ENCODE peak calls at places on chromosomes 2 and 18, in eight cellular contexts. One of them, this sample, is unnamed.
A peak's percentile ranks its signal among the peaks of the same experiment; 100 is the strongest.

GRCh38 chr2:221443631-221444030 is 128.5 kb downstream of the EPHA4 start:
- DNase-seq in suprapubic skin: no peak
- DNase-seq in K562: no peak
- DNase-seq in HCT116: no peak
- DNase-seq in SK-N-SH: no peak
- DNase-seq in spleen: no peak
- DNase-seq in transverse colon: no peak
- DNase-seq in breast epithelium: no peak
- DNase-seq in this sample: no peak

GRCh38 chr2:160909781-160910242 is 250.4 kb upstream of the TANK start:
- DNase-seq in suprapubic skin: no peak
- DNase-seq in K562: no peak
- DNase-seq in HCT116: no peak
- DNase-seq in SK-N-SH: no peak
- DNase-seq in spleen: no peak
- DNase-seq in transverse colon: no peak
- DNase-seq in breast epithelium: no peak
- DNase-seq in this sample: no peak

GRCh38 chr2:206851511-206851910 is 86.1 kb downstream of the FASTKD2 start:
- DNase-seq in suprapubic skin: no peak
- DNase-seq in K562: no peak
- DNase-seq in HCT116: no peak
- DNase-seq in SK-N-SH: no peak
- DNase-seq in spleen: no peak
- DNase-seq in transverse colon: no peak
- DNase-seq in breast epithelium: no peak
- DNase-seq in this sample: no peak

GRCh38 chr2:2743164-2743571 is 412.1 kb upstream of the MYT1L start:
- DNase-seq in suprapubic skin: no peak
- DNase-seq in K562: no peak
- DNase-seq in HCT116: no peak
- DNase-seq in SK-N-SH: no peak
- DNase-seq in spleen: peak; percentile 69
- DNase-seq in transverse colon: no peak
- DNase-seq in breast epithelium: no peak
- DNase-seq in this sample: no peak

GRCh38 chr2:53913721-53914120 is 54.0 kb upstream of the GPR75 start:
- DNase-seq in suprapubic skin: no peak
- DNase-seq in K562: no peak
- DNase-seq in HCT116: no peak
- DNase-seq in SK-N-SH: no peak
- DNase-seq in spleen: no peak
- DNase-seq in transverse colon: no peak
- DNase-seq in breast epithelium: no peak
- DNase-seq in this sample: no peak

GRCh38 chr2:100639588-100640195 is 76.9 kb downstream of the PDCL3 start:
- DNase-seq in suprapubic skin: no peak
- DNase-seq in K562: no peak
- DNase-seq in HCT116: no peak
- DNase-seq in SK-N-SH: no peak
- DNase-seq in spleen: no peak
- DNase-seq in transverse colon: no peak
- DNase-seq in breast epithelium: no peak
- DNase-seq in this sample: no peak

GRCh38 chr2:96534701-96535181 is 1.8 kb upstream of the ARID5A start:
- DNase-seq in suprapubic skin: no peak
- DNase-seq in K562: no peak
- DNase-seq in HCT116: no peak
- DNase-seq in SK-N-SH: peak; percentile 59
- DNase-seq in spleen: peak; percentile 59
- DNase-seq in transverse colon: no peak
- DNase-seq in breast epithelium: no peak
- DNase-seq in this sample: peak; percentile 88

GRCh38 chr2:108938069-108938710 is 50.8 kb downstream of the EDAR start:
- DNase-seq in suprapubic skin: no peak
- DNase-seq in K562: no peak
- DNase-seq in HCT116: no peak
- DNase-seq in SK-N-SH: no peak
- DNase-seq in spleen: no peak
- DNase-seq in transverse colon: no peak
- DNase-seq in breast epithelium: no peak
- DNase-seq in this sample: no peak

GRCh38 chr2:234203135-234203984 is 152.9 kb downstream of the SPP2 start:
- DNase-seq in suprapubic skin: no peak
- DNase-seq in K562: no peak
- DNase-seq in HCT116: peak; percentile 97
- DNase-seq in SK-N-SH: no peak
- DNase-seq in spleen: no peak
- DNase-seq in transverse colon: no peak
- DNase-seq in breast epithelium: no peak
- DNase-seq in this sample: peak; percentile 27

GRCh38 chr2:233059797-233060499 is at the start of gene INPP5D:
- DNase-seq in suprapubic skin: peak; percentile 80
- DNase-seq in K562: no peak
- DNase-seq in HCT116: no peak
- DNase-seq in SK-N-SH: no peak
- DNase-seq in spleen: peak; percentile 95
- DNase-seq in transverse colon: peak; percentile 68
- DNase-seq in breast epithelium: peak; percentile 48
- DNase-seq in this sample: no peak

GRCh38 chr2:150863691-150864090 is 376.2 kb upstream of the RND3 start:
- DNase-seq in suprapubic skin: no peak
- DNase-seq in K562: no peak
- DNase-seq in HCT116: no peak
- DNase-seq in SK-N-SH: no peak
- DNase-seq in spleen: no peak
- DNase-seq in transverse colon: no peak
- DNase-seq in breast epithelium: no peak
- DNase-seq in this sample: no peak

GRCh38 chr2:43276517-43276931 is 50.1 kb upstream of the ZFP36L2 start:
- DNase-seq in suprapubic skin: no peak
- DNase-seq in K562: no peak
- DNase-seq in HCT116: no peak
- DNase-seq in SK-N-SH: peak; percentile 53
- DNase-seq in spleen: no peak
- DNase-seq in transverse colon: no peak
- DNase-seq in breast epithelium: no peak
- DNase-seq in this sample: no peak

GRCh38 chr2:204923957-204924356 is 378.7 kb downstream of the PARD3B start:
- DNase-seq in suprapubic skin: no peak
- DNase-seq in K562: no peak
- DNase-seq in HCT116: no peak
- DNase-seq in SK-N-SH: no peak
- DNase-seq in spleen: no peak
- DNase-seq in transverse colon: no peak
- DNase-seq in breast epithelium: no peak
- DNase-seq in this sample: no peak

GRCh38 chr2:220940646-220941045 is 631.5 kb downstream of the EPHA4 start:
- DNase-seq in suprapubic skin: no peak
- DNase-seq in K562: no peak
- DNase-seq in HCT116: no peak
- DNase-seq in SK-N-SH: no peak
- DNase-seq in spleen: no peak
- DNase-seq in transverse colon: no peak
- DNase-seq in breast epithelium: no peak
- DNase-seq in this sample: no peak

GRCh38 chr2:71690876-71691275 is 237.5 kb downstream of the DYSF start:
- DNase-seq in suprapubic skin: no peak
- DNase-seq in K562: no peak
- DNase-seq in HCT116: no peak
- DNase-seq in SK-N-SH: no peak
- DNase-seq in spleen: peak; percentile 58
- DNase-seq in transverse colon: no peak
- DNase-seq in breast epithelium: no peak
- DNase-seq in this sample: no peak

GRCh38 chr2:32061430-32061829 is 1.9 kb upstream of the SPAST start:
- DNase-seq in suprapubic skin: no peak
- DNase-seq in K562: no peak
- DNase-seq in HCT116: no peak
- DNase-seq in SK-N-SH: no peak
- DNase-seq in spleen: no peak
- DNase-seq in transverse colon: no peak
- DNase-seq in breast epithelium: no peak
- DNase-seq in this sample: no peak

GRCh38 chr18:3281456-3282400 is 19.8 kb downstream of the MYL12B start:
- DNase-seq in suprapubic skin: no peak
- DNase-seq in K562: peak; percentile 72
- DNase-seq in HCT116: peak; percentile 78
- DNase-seq in SK-N-SH: peak; percentile 59
- DNase-seq in spleen: no peak
- DNase-seq in transverse colon: no peak
- DNase-seq in breast epithelium: no peak
- DNase-seq in this sample: peak; percentile 50

GRCh38 chr18:35159782-35160181 is 81.1 kb upstream of the ZNF397 start:
- DNase-seq in suprapubic skin: no peak
- DNase-seq in K562: no peak
- DNase-seq in HCT116: no peak
- DNase-seq in SK-N-SH: no peak
- DNase-seq in spleen: no peak
- DNase-seq in transverse colon: no peak
- DNase-seq in breast epithelium: no peak
- DNase-seq in this sample: no peak

GRCh38 chr2:60549250-60550150 is 4.0 kb downstream of the BCL11A start:
- DNase-seq in suprapubic skin: peak; percentile 79
- DNase-seq in K562: no peak
- DNase-seq in HCT116: no peak
- DNase-seq in SK-N-SH: peak; percentile 48
- DNase-seq in spleen: peak; percentile 90
- DNase-seq in transverse colon: peak; percentile 46
- DNase-seq in breast epithelium: no peak
- DNase-seq in this sample: peak; percentile 34

GRCh38 chr2:120600335-120600734 is 135.3 kb upstream of the GLI2 start:
- DNase-seq in suprapubic skin: no peak
- DNase-seq in K562: no peak
- DNase-seq in HCT116: no peak
- DNase-seq in SK-N-SH: no peak
- DNase-seq in spleen: peak; percentile 64
- DNase-seq in transverse colon: no peak
- DNase-seq in breast epithelium: no peak
- DNase-seq in this sample: no peak

GRCh38 chr2:215577356-215577755 is 141.5 kb upstream of the FN1 start:
- DNase-seq in suprapubic skin: no peak
- DNase-seq in K562: no peak
- DNase-seq in HCT116: no peak
- DNase-seq in SK-N-SH: no peak
- DNase-seq in spleen: no peak
- DNase-seq in transverse colon: no peak
- DNase-seq in breast epithelium: no peak
- DNase-seq in this sample: no peak
- H3K4me1 ChIP-seq in suprapubic skin: peaks cover 6% of the 10 kb centered on the region
- H3K4me1 ChIP-seq in K562: no peaks in the 10 kb centered on the region
- H3K4me1 ChIP-seq in HCT116: no peaks in the 10 kb centered on the region
- H3K4me1 ChIP-seq in SK-N-SH: peaks cover 7% of the 10 kb centered on the region
- H3K4me1 ChIP-seq in spleen: no peaks in the 10 kb centered on the region
- H3K4me1 ChIP-seq in transverse colon: no peaks in the 10 kb centered on the region
- H3K4me1 ChIP-seq in breast epithelium: no peaks in the 10 kb centered on the region
- H3K4me1 ChIP-seq in this sample: no peaks in the 10 kb centered on the region

GRCh38 chr2:104413890-104414289 is 440.0 kb upstream of the POU3F3 start:
- DNase-seq in suprapubic skin: no peak
- DNase-seq in K562: no peak
- DNase-seq in HCT116: no peak
- DNase-seq in SK-N-SH: no peak
- DNase-seq in spleen: no peak
- DNase-seq in transverse colon: no peak
- DNase-seq in breast epithelium: no peak
- DNase-seq in this sample: no peak

GRCh38 chr2:104408266-104408665 is 445.6 kb upstream of the POU3F3 start:
- DNase-seq in suprapubic skin: no peak
- DNase-seq in K562: no peak
- DNase-seq in HCT116: no peak
- DNase-seq in SK-N-SH: peak; percentile 73
- DNase-seq in spleen: no peak
- DNase-seq in transverse colon: no peak
- DNase-seq in breast epithelium: no peak
- DNase-seq in this sample: no peak

GRCh38 chr2:104415284-104415683 is 438.6 kb upstream of the POU3F3 start:
- DNase-seq in suprapubic skin: no peak
- DNase-seq in K562: no peak
- DNase-seq in HCT116: no peak
- DNase-seq in SK-N-SH: no peak
- DNase-seq in spleen: no peak
- DNase-seq in transverse colon: no peak
- DNase-seq in breast epithelium: no peak
- DNase-seq in this sample: no peak

DNA sequence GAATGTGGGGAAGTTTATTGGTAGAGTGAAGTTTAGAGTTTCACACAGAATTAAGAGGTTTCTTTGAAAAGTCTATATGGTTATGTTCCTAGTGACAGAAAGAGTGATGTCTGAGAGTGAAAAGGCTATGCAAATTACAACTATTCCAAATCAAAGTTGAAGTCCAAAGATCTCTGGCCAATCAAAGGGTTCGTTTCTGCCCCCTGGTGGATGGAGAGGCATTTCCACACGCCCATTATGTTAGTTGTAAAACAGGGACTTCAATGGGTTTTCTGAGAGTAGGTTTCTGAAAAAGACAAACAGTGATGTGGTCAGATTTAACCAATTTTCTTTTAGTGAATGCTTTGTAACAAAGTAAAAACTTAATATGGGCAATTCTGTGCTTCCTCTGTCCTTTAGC is 441.5 kb upstream of the POU3F3 start:
- DNase-seq in suprapubic skin: no peak
- DNase-seq in K562: peak; percentile 52
- DNase-seq in HCT116: no peak
- DNase-seq in SK-N-SH: peak; percentile 51
- DNase-seq in spleen: no peak
- DNase-seq in transverse colon: peak; percentile 33
- DNase-seq in breast epithelium: no peak
- DNase-seq in this sample: no peak
- TF ChIP-seq CTCF in suprapubic skin: peak; percentile 20
- TF ChIP-seq CTCF in K562: peak; percentile 30
- TF ChIP-seq CTCF in HCT116: no peak
- TF ChIP-seq CTCF in SK-N-SH: peak; percentile 29
- TF ChIP-seq CTCF in spleen: peak; percentile 8
- TF ChIP-seq CTCF in transverse colon: no peak
- TF ChIP-seq CTCF in breast epithelium: peak; percentile 26
- TF ChIP-seq CTCF in this sample: peak; percentile 50

DNA sequence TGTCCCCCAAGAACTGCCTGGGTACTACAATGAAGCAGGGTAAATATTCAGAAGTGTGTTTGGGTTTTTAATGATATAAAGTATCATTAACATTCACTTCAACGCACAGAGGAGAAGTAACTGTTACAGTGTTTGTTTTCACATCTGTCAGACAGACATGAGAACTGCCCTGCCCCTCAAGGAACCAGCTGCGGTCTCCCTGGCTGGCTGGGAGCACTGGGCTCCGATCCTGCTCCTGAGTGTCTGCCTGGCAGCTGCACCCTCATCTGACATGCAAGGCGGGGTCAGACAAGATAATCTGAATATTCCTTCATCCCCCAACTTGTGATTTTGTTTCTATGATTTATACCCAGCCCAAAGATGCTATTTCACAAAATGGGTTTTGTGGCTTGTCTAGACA is 75.5 kb downstream of the MBP start:
- DNase-seq in suprapubic skin: no peak
- DNase-seq in K562: no peak
- DNase-seq in HCT116: no peak
- DNase-seq in SK-N-SH: no peak
- DNase-seq in spleen: no peak
- DNase-seq in transverse colon: no peak
- DNase-seq in breast epithelium: no peak
- DNase-seq in this sample: no peak
- TF ChIP-seq POLR2AphosphoS5 in suprapubic skin: no peak
- TF ChIP-seq POLR2AphosphoS5 in K562: no peak
- TF ChIP-seq POLR2AphosphoS5 in HCT116: no peak
- TF ChIP-seq POLR2AphosphoS5 in SK-N-SH: no peak
- TF ChIP-seq POLR2AphosphoS5 in spleen: peak; percentile 38
- TF ChIP-seq POLR2AphosphoS5 in transverse colon: no peak
- TF ChIP-seq POLR2AphosphoS5 in breast epithelium: no peak
- TF ChIP-seq POLR2AphosphoS5 in this sample: no peak

GRCh38 chr2:196205891-196206408 is 34.6 kb upstream of the STK17B start:
- DNase-seq in suprapubic skin: no peak
- DNase-seq in K562: no peak
- DNase-seq in HCT116: no peak
- DNase-seq in SK-N-SH: no peak
- DNase-seq in spleen: no peak
- DNase-seq in transverse colon: no peak
- DNase-seq in breast epithelium: no peak
- DNase-seq in this sample: peak; percentile 61
- H3K4me1 ChIP-seq in suprapubic skin: peaks cover 19% of the 10 kb centered on the region
- H3K4me1 ChIP-seq in K562: no peaks in the 10 kb centered on the region
- H3K4me1 ChIP-seq in HCT116: no peaks in the 10 kb centered on the region
- H3K4me1 ChIP-seq in SK-N-SH: peaks cover 6% of the 10 kb centered on the region
- H3K4me1 ChIP-seq in spleen: peaks cover 48% of the 10 kb centered on the region
- H3K4me1 ChIP-seq in transverse colon: no peaks in the 10 kb centered on the region
- H3K4me1 ChIP-seq in breast epithelium: peaks cover 14% of the 10 kb centered on the region
- H3K4me1 ChIP-seq in this sample: peaks cover 4% of the 10 kb centered on the region

This sample was measured in prostate gland.